ENCODE peak calls at places on chromosomes 13 and 19, in four cellular contexts. Q is hepatocyte, O is BE2C, Z is endothelial cell. N is an unnamed sample.

GRCh38 chr19:53158119-53158656 is 665 bp downstream of the ZNF347 start:
- DNase-seq in Z (peak; percentile 42), O (peak; percentile 11), Q (peak; percentile 59), N (peak; percentile 22)

GRCh38 chr13:36014763-36015162 is 116.4 kb downstream of the DCLK1 start:
- DNase-seq in Z (no peak), O (no peak), Q (no peak), N (no peak)

GRCh38 chr19:5949792-5950305 is 28.1 kb downstream of the RANBP3 start:
- DNase-seq in Q (no peak), O (no peak), Z (no peak), N (no peak)

GRCh38 chr19:1924320-1924961 is 16.5 kb upstream of the CSNK1G2 start:
- DNase-seq in Q (no peak), Z (no peak), O (no peak), N (no peak)

GRCh38 chr19:3054265-3054971 is 7.9 kb downstream of the TLE5 start:
- DNase-seq in O (no peak), Q (no peak), Z (no peak), N (no peak)

GRCh38 chr19:2800506-2800905 is 15.2 kb downstream of the THOP1 start:
- DNase-seq in Q (no peak), Z (no peak), O (no peak), N (no peak)

GRCh38 chr19:40685563-40685962 is 4.9 kb downstream of the NUMBL start:
- DNase-seq in Q (no peak), Z (no peak), O (no peak), N (no peak)

GRCh38 chr13:101535192-101535746 is 82.8 kb downstream of the ITGBL1 start:
- DNase-seq in Z (no peak), O (no peak), Q (no peak), N (no peak)

GRCh38 chr19:23686622-23687423 is at the start of gene ZNF675:
- DNase-seq in O (peak; percentile 93), Q (peak; percentile 94), Z (peak; percentile 84), N (peak; percentile 74)
- TF ChIP-seq CTCF in O (no peak), Q (no peak), Z (no peak), N (no peak)

GRCh38 chr19:49224856-49225255 is 67.3 kb downstream of the TRPM4 start:
- DNase-seq in O (peak; percentile 83), Q (peak; percentile 39), Z (peak; percentile 74), N (no peak)
- TF ChIP-seq CTCF in O (peak; percentile 78), Q (peak; percentile 38), Z (peak; percentile 29), N (peak; percentile 56)

GRCh38 chr19:7676854-7677253 is at the start of gene MCEMP1:
- DNase-seq in Q (no peak), Z (no peak), O (no peak), N (no peak)

GRCh38 chr19:7677664-7678311 is 898 bp downstream of the MCEMP1 start:
- DNase-seq in Q (no peak), O (no peak), Z (no peak), N (no peak)

GRCh38 chr19:7679771-7680605 is 645 bp upstream of the TRAPPC5 start:
- DNase-seq in Z (no peak), Q (no peak), O (no peak), N (no peak)

GRCh38 chr19:7680606-7681335 is at the start of gene TRAPPC5:
- DNase-seq in Z (peak; percentile 95), O (peak; percentile 92), Q (peak; percentile 95), N (peak; percentile 87)

DNA sequence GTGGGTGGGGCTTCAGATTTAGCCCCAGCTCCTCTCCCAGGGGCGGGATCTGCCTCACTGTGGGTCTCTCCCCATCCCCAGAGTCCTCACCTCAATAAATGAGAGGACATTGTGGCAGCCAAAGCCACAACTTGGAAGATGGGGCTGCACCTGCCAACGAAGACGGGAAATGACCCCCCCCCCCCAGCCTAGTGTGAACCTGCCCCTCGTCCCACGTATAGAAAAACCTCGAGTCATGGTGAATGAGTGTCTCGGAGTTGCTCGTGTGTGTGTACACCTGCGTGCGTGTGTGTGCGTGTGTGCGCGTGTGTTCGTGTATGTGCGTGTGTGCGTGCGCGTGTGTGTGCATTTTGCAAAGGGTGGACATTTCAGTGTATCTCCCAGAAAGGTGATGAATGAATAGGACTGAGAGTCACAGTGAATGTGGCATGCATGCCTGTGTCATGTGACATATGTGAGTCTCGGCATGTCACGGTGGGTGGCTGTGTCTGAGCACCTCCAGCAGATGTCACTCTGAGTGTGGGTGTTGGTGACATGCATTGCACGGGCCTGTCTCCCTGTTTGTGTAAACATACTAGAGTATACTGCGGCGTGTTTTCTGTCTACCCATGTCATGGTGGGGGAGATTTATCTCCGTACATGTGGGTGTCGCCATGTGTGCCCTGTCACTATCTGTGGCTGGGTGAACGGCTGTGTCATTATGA is 1.5 kb upstream of the TRAPPC5 start:
- DNase-seq in Z (no peak), O (peak; percentile 41), Q (no peak), N (no peak)
- TF ChIP-seq CTCF in Z (no peak), O (peak; percentile 40), Q (no peak), N (no peak)

DNA sequence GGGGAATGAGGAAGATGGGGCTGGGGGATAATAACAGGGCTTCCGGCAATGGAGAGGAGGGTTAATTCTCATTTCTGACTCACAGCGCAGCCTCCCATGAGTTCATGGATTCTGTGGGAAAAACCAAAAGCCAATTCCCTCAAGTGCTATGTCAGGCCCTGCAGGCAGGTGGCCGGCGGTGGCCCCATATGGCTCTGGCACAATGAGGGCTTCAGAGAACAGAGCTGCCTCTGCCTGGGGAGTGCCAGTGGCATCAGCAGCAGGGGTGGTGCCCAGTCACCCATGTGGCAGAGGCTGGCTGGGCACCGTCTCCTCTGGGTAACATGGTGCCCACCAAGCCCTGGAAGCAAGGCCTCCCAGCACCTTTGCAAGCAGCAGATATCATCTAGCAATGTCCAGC is 69.1 kb downstream of the ALOX5AP start:
- DNase-seq in Q (no peak), O (peak; percentile 39), Z (peak; percentile 15), N (no peak)
- TF ChIP-seq CTCF in Q (no peak), O (peak; percentile 39), Z (peak; percentile 42), N (no peak)

GRCh38 chr13:50170447-50171037 is 155.3 kb downstream of the KCNRG start:
- DNase-seq in Z (no peak), O (no peak), Q (no peak), N (no peak)
- TF ChIP-seq CTCF in Z (no peak), O (peak; percentile 32), Q (peak; percentile 31), N (no peak)

GRCh38 chr13:43787518-43787891 is 733 bp upstream of the ENOX1 start:
- DNase-seq in Z (no peak), Q (no peak), O (peak; percentile 16), N (no peak)

GRCh38 chr13:43786472-43786765 is 353 bp downstream of the ENOX1 start:
- DNase-seq in O (no peak), Z (no peak), Q (no peak), N (no peak)

GRCh38 chr13:43786766-43787517 is at the start of gene ENOX1:
- DNase-seq in Q (peak; percentile 89), Z (peak; percentile 61), O (peak; percentile 90), N (peak; percentile 46)

GRCh38 chr13:43785681-43786471 is 896 bp downstream of the ENOX1 start:
- DNase-seq in Q (peak; percentile 77), O (peak; percentile 87), Z (peak; percentile 67), N (peak; percentile 59)

DNA sequence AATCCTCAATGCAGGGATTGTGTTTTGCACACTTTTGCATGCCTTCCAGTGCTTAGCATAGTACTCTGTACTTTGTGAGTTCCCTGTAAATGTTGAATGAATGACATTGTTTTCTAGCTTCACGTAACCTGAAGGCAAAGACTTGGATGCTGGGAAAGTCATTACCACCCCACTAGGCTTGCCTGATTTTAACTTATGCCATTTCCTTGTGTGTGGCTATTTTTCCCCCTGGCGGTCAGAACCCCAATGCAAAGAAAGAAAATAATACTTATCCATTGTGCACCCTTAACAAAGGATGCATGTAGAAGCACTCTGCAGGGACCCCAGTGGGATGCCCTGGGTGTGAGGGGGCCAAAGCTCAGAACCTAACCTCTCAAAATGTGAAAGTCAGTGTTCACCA is 1.2 kb upstream of the ENOX1 start:
- DNase-seq in O (peak; percentile 67), Q (no peak), Z (peak; percentile 54), N (no peak)
- TF ChIP-seq CTCF in O (peak; percentile 83), Q (no peak), Z (peak; percentile 78), N (no peak)

DNA sequence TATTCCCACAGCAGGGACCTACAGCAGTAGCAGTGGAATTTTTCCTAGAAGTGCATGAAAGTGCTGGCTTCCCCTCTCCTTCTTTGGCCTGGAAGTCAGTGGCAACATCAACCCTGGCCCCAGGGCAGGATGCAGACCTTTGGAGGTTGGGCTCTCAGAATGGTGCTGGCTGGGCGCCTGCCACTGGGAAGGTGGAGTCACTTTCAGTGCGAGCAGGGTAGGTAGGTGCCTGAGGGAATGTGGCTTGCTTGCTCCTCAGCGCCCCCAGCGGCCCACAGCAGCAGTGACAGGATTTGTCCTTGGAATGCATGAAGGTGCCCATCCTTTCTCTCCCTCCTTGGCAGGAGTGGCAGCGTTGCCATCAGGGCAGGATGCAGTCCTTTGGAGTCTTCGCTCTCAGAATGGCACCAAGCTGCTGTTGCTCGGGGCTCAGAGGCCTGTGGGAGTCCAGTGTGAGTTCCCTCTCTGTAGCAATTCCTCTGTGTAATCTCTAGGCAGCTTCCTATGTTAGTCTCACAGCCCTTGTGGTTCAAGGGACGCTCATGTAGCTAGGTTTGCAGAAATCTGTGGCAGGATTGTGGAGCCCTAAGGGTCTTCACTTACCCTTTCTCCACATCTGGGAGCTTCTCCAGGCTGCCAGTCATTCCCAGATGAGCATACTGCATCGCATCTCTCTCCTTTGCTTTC is 354.4 kb upstream of the DACH1 start:
- DNase-seq in Q (peak; percentile 14), O (peak; percentile 66), Z (peak; percentile 38), N (no peak)
- TF ChIP-seq CTCF in Q (peak; percentile 32), O (peak; percentile 75), Z (peak; percentile 75), N (peak; percentile 72)

DNA sequence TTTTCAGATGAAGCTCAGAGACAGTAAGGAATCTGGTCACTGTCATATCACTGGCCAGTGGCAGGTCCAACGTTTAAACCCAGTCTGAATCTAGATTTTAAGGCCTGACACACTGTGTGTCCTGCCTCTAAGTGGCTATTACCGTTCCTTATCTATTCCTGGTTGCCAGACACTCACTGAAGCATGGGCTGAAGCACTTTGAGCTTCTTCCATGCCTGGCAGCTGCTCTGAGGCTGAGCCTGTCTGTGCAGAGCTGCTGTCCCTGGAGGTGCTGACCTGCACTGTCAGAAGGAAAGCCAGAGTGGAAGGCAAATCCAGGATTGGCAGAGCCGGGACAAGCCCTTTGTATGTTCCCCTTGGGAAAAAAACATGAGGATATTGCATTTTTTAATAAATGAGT is 109.2 kb upstream of the SLC7A1 start:
- DNase-seq in O (peak; percentile 91), Q (no peak), Z (no peak), N (no peak)
- TF ChIP-seq CTCF in O (peak; percentile 26), Q (no peak), Z (no peak), N (no peak)